ENCODE peak calls at places on chromosomes 7 and 10, in eight cellular contexts. One of them, this sample, is unnamed.

GRCh38 chr10:22460531-22461403 is 115.5 kb downstream of the SPAG6 start:
- DNase-seq in SK-N-DZ: no peak
- DNase-seq in NCI-H1417: no peak
- DNase-seq in T-helper 2 cell: no peak
- DNase-seq in NCI-H748 treated with DMSO at 0.1 percent for 48 hours: no peak
- DNase-seq in stimulated activated CD8-positive, alpha-beta memory T cell treated with anti-CD3 and anti-CD28 coated beads, Interleukin-12 subunit alpha, Interleukin-12 subunit beta, amount 100 ng/mL, for 1 hour: no peak
- DNase-seq in naive thymus-derived CD4-positive, alpha-beta T cell: no peak
- DNase-seq in HCT116: no peak
- DNase-seq in this sample: no peak

GRCh38 chr10:118407742-118408141 is 65.6 kb upstream of the FAM204A start:
- DNase-seq in SK-N-DZ: no peak
- DNase-seq in NCI-H1417: no peak
- DNase-seq in T-helper 2 cell: no peak
- DNase-seq in NCI-H748 treated with DMSO at 0.1 percent for 48 hours: no peak
- DNase-seq in stimulated activated CD8-positive, alpha-beta memory T cell treated with anti-CD3 and anti-CD28 coated beads, Interleukin-12 subunit alpha, Interleukin-12 subunit beta, amount 100 ng/mL, for 1 hour: no peak
- DNase-seq in naive thymus-derived CD4-positive, alpha-beta T cell: no peak
- DNase-seq in HCT116: no peak
- DNase-seq in this sample: no peak

GRCh38 chr7:94452257-94452656 is 57.4 kb upstream of the CASD1 start:
- DNase-seq in SK-N-DZ: peak; percentile 78
- DNase-seq in NCI-H1417: peak; percentile 75
- DNase-seq in T-helper 2 cell: no peak
- DNase-seq in NCI-H748 treated with DMSO at 0.1 percent for 48 hours: peak; percentile 82
- DNase-seq in stimulated activated CD8-positive, alpha-beta memory T cell treated with anti-CD3 and anti-CD28 coated beads, Interleukin-12 subunit alpha, Interleukin-12 subunit beta, amount 100 ng/mL, for 1 hour: no peak
- DNase-seq in naive thymus-derived CD4-positive, alpha-beta T cell: no peak
- DNase-seq in HCT116: no peak
- DNase-seq in this sample: no peak

GRCh38 chr10:29874604-29875269 is 184.6 kb downstream of the JCAD start:
- DNase-seq in SK-N-DZ: peak; percentile 75
- DNase-seq in NCI-H1417: no peak
- DNase-seq in T-helper 2 cell: no peak
- DNase-seq in NCI-H748 treated with DMSO at 0.1 percent for 48 hours: no peak
- DNase-seq in stimulated activated CD8-positive, alpha-beta memory T cell treated with anti-CD3 and anti-CD28 coated beads, Interleukin-12 subunit alpha, Interleukin-12 subunit beta, amount 100 ng/mL, for 1 hour: no peak
- DNase-seq in naive thymus-derived CD4-positive, alpha-beta T cell: no peak
- DNase-seq in HCT116: no peak
- DNase-seq in this sample: no peak

GRCh38 chr7:85773116-85773783 is 586.4 kb upstream of the SEMA3D start:
- DNase-seq in SK-N-DZ: no peak
- DNase-seq in NCI-H1417: no peak
- DNase-seq in T-helper 2 cell: no peak
- DNase-seq in NCI-H748 treated with DMSO at 0.1 percent for 48 hours: no peak
- DNase-seq in stimulated activated CD8-positive, alpha-beta memory T cell treated with anti-CD3 and anti-CD28 coated beads, Interleukin-12 subunit alpha, Interleukin-12 subunit beta, amount 100 ng/mL, for 1 hour: no peak
- DNase-seq in naive thymus-derived CD4-positive, alpha-beta T cell: no peak
- DNase-seq in HCT116: no peak
- DNase-seq in this sample: no peak

GRCh38 chr10:90062786-90063185 is 361.4 kb downstream of the KIF20B start:
- DNase-seq in SK-N-DZ: no peak
- DNase-seq in NCI-H1417: no peak
- DNase-seq in T-helper 2 cell: no peak
- DNase-seq in NCI-H748 treated with DMSO at 0.1 percent for 48 hours: no peak
- DNase-seq in stimulated activated CD8-positive, alpha-beta memory T cell treated with anti-CD3 and anti-CD28 coated beads, Interleukin-12 subunit alpha, Interleukin-12 subunit beta, amount 100 ng/mL, for 1 hour: no peak
- DNase-seq in naive thymus-derived CD4-positive, alpha-beta T cell: no peak
- DNase-seq in HCT116: no peak
- DNase-seq in this sample: no peak

GRCh38 chr10:103936022-103936421 is 18.0 kb upstream of the STN1 start:
- DNase-seq in SK-N-DZ: no peak
- DNase-seq in NCI-H1417: no peak
- DNase-seq in T-helper 2 cell: no peak
- DNase-seq in NCI-H748 treated with DMSO at 0.1 percent for 48 hours: no peak
- DNase-seq in stimulated activated CD8-positive, alpha-beta memory T cell treated with anti-CD3 and anti-CD28 coated beads, Interleukin-12 subunit alpha, Interleukin-12 subunit beta, amount 100 ng/mL, for 1 hour: no peak
- DNase-seq in naive thymus-derived CD4-positive, alpha-beta T cell: no peak
- DNase-seq in HCT116: no peak
- DNase-seq in this sample: no peak

GRCh38 chr7:123054357-123055133 is 59.0 kb upstream of the TAS2R16 start:
- DNase-seq in SK-N-DZ: no peak
- DNase-seq in NCI-H1417: no peak
- DNase-seq in T-helper 2 cell: no peak
- DNase-seq in NCI-H748 treated with DMSO at 0.1 percent for 48 hours: no peak
- DNase-seq in stimulated activated CD8-positive, alpha-beta memory T cell treated with anti-CD3 and anti-CD28 coated beads, Interleukin-12 subunit alpha, Interleukin-12 subunit beta, amount 100 ng/mL, for 1 hour: no peak
- DNase-seq in naive thymus-derived CD4-positive, alpha-beta T cell: no peak
- DNase-seq in HCT116: peak; percentile 13
- DNase-seq in this sample: no peak

GRCh38 chr10:116211682-116212081 is 61.3 kb downstream of the GFRA1 start:
- DNase-seq in SK-N-DZ: no peak
- DNase-seq in NCI-H1417: no peak
- DNase-seq in T-helper 2 cell: no peak
- DNase-seq in NCI-H748 treated with DMSO at 0.1 percent for 48 hours: no peak
- DNase-seq in stimulated activated CD8-positive, alpha-beta memory T cell treated with anti-CD3 and anti-CD28 coated beads, Interleukin-12 subunit alpha, Interleukin-12 subunit beta, amount 100 ng/mL, for 1 hour: no peak
- DNase-seq in naive thymus-derived CD4-positive, alpha-beta T cell: no peak
- DNase-seq in HCT116: no peak
- DNase-seq in this sample: no peak

GRCh38 chr10:74921744-74922143 is 95.3 kb downstream of the KAT6B start:
- DNase-seq in SK-N-DZ: no peak
- DNase-seq in NCI-H1417: no peak
- DNase-seq in T-helper 2 cell: no peak
- DNase-seq in NCI-H748 treated with DMSO at 0.1 percent for 48 hours: no peak
- DNase-seq in stimulated activated CD8-positive, alpha-beta memory T cell treated with anti-CD3 and anti-CD28 coated beads, Interleukin-12 subunit alpha, Interleukin-12 subunit beta, amount 100 ng/mL, for 1 hour: no peak
- DNase-seq in naive thymus-derived CD4-positive, alpha-beta T cell: no peak
- DNase-seq in HCT116: no peak
- DNase-seq in this sample: no peak

GRCh38 chr7:94054130-94054529 is 50.0 kb upstream of the BET1 start:
- DNase-seq in SK-N-DZ: no peak
- DNase-seq in NCI-H1417: no peak
- DNase-seq in T-helper 2 cell: no peak
- DNase-seq in NCI-H748 treated with DMSO at 0.1 percent for 48 hours: peak; percentile 24
- DNase-seq in stimulated activated CD8-positive, alpha-beta memory T cell treated with anti-CD3 and anti-CD28 coated beads, Interleukin-12 subunit alpha, Interleukin-12 subunit beta, amount 100 ng/mL, for 1 hour: no peak
- DNase-seq in naive thymus-derived CD4-positive, alpha-beta T cell: no peak
- DNase-seq in HCT116: no peak
- DNase-seq in this sample: no peak

GRCh38 chr7:3605222-3605621 is 304.2 kb downstream of the SDK1 start:
- DNase-seq in SK-N-DZ: no peak
- DNase-seq in NCI-H1417: no peak
- DNase-seq in T-helper 2 cell: no peak
- DNase-seq in NCI-H748 treated with DMSO at 0.1 percent for 48 hours: no peak
- DNase-seq in stimulated activated CD8-positive, alpha-beta memory T cell treated with anti-CD3 and anti-CD28 coated beads, Interleukin-12 subunit alpha, Interleukin-12 subunit beta, amount 100 ng/mL, for 1 hour: no peak
- DNase-seq in naive thymus-derived CD4-positive, alpha-beta T cell: no peak
- DNase-seq in HCT116: no peak
- DNase-seq in this sample: no peak

GRCh38 chr7:2796358-2797352 is 47.5 kb downstream of the GNA12 start:
- DNase-seq in SK-N-DZ: no peak
- DNase-seq in NCI-H1417: no peak
- DNase-seq in T-helper 2 cell: no peak
- DNase-seq in NCI-H748 treated with DMSO at 0.1 percent for 48 hours: no peak
- DNase-seq in stimulated activated CD8-positive, alpha-beta memory T cell treated with anti-CD3 and anti-CD28 coated beads, Interleukin-12 subunit alpha, Interleukin-12 subunit beta, amount 100 ng/mL, for 1 hour: no peak
- DNase-seq in naive thymus-derived CD4-positive, alpha-beta T cell: no peak
- DNase-seq in HCT116: no peak
- DNase-seq in this sample: peak; percentile 90

GRCh38 chr7:82204694-82205093 is 238.9 kb downstream of the CACNA2D1 start:
- DNase-seq in SK-N-DZ: no peak
- DNase-seq in NCI-H1417: no peak
- DNase-seq in T-helper 2 cell: no peak
- DNase-seq in NCI-H748 treated with DMSO at 0.1 percent for 48 hours: no peak
- DNase-seq in stimulated activated CD8-positive, alpha-beta memory T cell treated with anti-CD3 and anti-CD28 coated beads, Interleukin-12 subunit alpha, Interleukin-12 subunit beta, amount 100 ng/mL, for 1 hour: no peak
- DNase-seq in naive thymus-derived CD4-positive, alpha-beta T cell: no peak
- DNase-seq in HCT116: no peak
- DNase-seq in this sample: no peak

GRCh38 chr7:45624392-45624760 is 50.2 kb downstream of the ADCY1 start:
- DNase-seq in SK-N-DZ: no peak
- DNase-seq in NCI-H1417: no peak
- DNase-seq in T-helper 2 cell: no peak
- DNase-seq in NCI-H748 treated with DMSO at 0.1 percent for 48 hours: no peak
- DNase-seq in stimulated activated CD8-positive, alpha-beta memory T cell treated with anti-CD3 and anti-CD28 coated beads, Interleukin-12 subunit alpha, Interleukin-12 subunit beta, amount 100 ng/mL, for 1 hour: no peak
- DNase-seq in naive thymus-derived CD4-positive, alpha-beta T cell: no peak
- DNase-seq in HCT116: no peak
- DNase-seq in this sample: no peak

GRCh38 chr10:14074062-14074884 is 256.5 kb downstream of the FRMD4A start:
- DNase-seq in SK-N-DZ: peak; percentile 70
- DNase-seq in NCI-H1417: peak; percentile 78
- DNase-seq in T-helper 2 cell: no peak
- DNase-seq in NCI-H748 treated with DMSO at 0.1 percent for 48 hours: peak; percentile 65
- DNase-seq in stimulated activated CD8-positive, alpha-beta memory T cell treated with anti-CD3 and anti-CD28 coated beads, Interleukin-12 subunit alpha, Interleukin-12 subunit beta, amount 100 ng/mL, for 1 hour: no peak
- DNase-seq in naive thymus-derived CD4-positive, alpha-beta T cell: no peak
- DNase-seq in HCT116: peak; percentile 15
- DNase-seq in this sample: peak; percentile 95

GRCh38 chr10:55287346-55287745 is 486.3 kb upstream of the PCDH15 start:
- DNase-seq in SK-N-DZ: no peak
- DNase-seq in NCI-H1417: no peak
- DNase-seq in T-helper 2 cell: no peak
- DNase-seq in NCI-H748 treated with DMSO at 0.1 percent for 48 hours: no peak
- DNase-seq in stimulated activated CD8-positive, alpha-beta memory T cell treated with anti-CD3 and anti-CD28 coated beads, Interleukin-12 subunit alpha, Interleukin-12 subunit beta, amount 100 ng/mL, for 1 hour: no peak
- DNase-seq in naive thymus-derived CD4-positive, alpha-beta T cell: no peak
- DNase-seq in HCT116: no peak
- DNase-seq in this sample: no peak

GRCh38 chr10:13062813-13063212 is 37.1 kb upstream of the OPTN start:
- DNase-seq in SK-N-DZ: no peak
- DNase-seq in NCI-H1417: no peak
- DNase-seq in T-helper 2 cell: no peak
- DNase-seq in NCI-H748 treated with DMSO at 0.1 percent for 48 hours: no peak
- DNase-seq in stimulated activated CD8-positive, alpha-beta memory T cell treated with anti-CD3 and anti-CD28 coated beads, Interleukin-12 subunit alpha, Interleukin-12 subunit beta, amount 100 ng/mL, for 1 hour: no peak
- DNase-seq in naive thymus-derived CD4-positive, alpha-beta T cell: no peak
- DNase-seq in HCT116: no peak
- DNase-seq in this sample: no peak

GRCh38 chr7:5755704-5756131 is 25.7 kb downstream of the RNF216 start:
- DNase-seq in SK-N-DZ: no peak
- DNase-seq in NCI-H1417: peak; percentile 1
- DNase-seq in T-helper 2 cell: no peak
- DNase-seq in NCI-H748 treated with DMSO at 0.1 percent for 48 hours: no peak
- DNase-seq in stimulated activated CD8-positive, alpha-beta memory T cell treated with anti-CD3 and anti-CD28 coated beads, Interleukin-12 subunit alpha, Interleukin-12 subunit beta, amount 100 ng/mL, for 1 hour: no peak
- DNase-seq in naive thymus-derived CD4-positive, alpha-beta T cell: no peak
- DNase-seq in HCT116: no peak
- DNase-seq in this sample: no peak

GRCh38 chr10:109982812-109983211 is 25.0 kb upstream of the ADD3 start:
- DNase-seq in SK-N-DZ: no peak
- DNase-seq in NCI-H1417: no peak
- DNase-seq in T-helper 2 cell: no peak
- DNase-seq in NCI-H748 treated with DMSO at 0.1 percent for 48 hours: no peak
- DNase-seq in stimulated activated CD8-positive, alpha-beta memory T cell treated with anti-CD3 and anti-CD28 coated beads, Interleukin-12 subunit alpha, Interleukin-12 subunit beta, amount 100 ng/mL, for 1 hour: no peak
- DNase-seq in naive thymus-derived CD4-positive, alpha-beta T cell: no peak
- DNase-seq in HCT116: no peak
- DNase-seq in this sample: no peak

GRCh38 chr7:41809487-41810257 is 106.8 kb upstream of the INHBA start:
- DNase-seq in SK-N-DZ: no peak
- DNase-seq in NCI-H1417: no peak
- DNase-seq in T-helper 2 cell: no peak
- DNase-seq in NCI-H748 treated with DMSO at 0.1 percent for 48 hours: no peak
- DNase-seq in stimulated activated CD8-positive, alpha-beta memory T cell treated with anti-CD3 and anti-CD28 coated beads, Interleukin-12 subunit alpha, Interleukin-12 subunit beta, amount 100 ng/mL, for 1 hour: no peak
- DNase-seq in naive thymus-derived CD4-positive, alpha-beta T cell: no peak
- DNase-seq in HCT116: no peak
- DNase-seq in this sample: no peak

GRCh38 chr7:71497233-71497946 is 365.4 kb downstream of the GALNT17 start:
- DNase-seq in SK-N-DZ: no peak
- DNase-seq in NCI-H1417: no peak
- DNase-seq in T-helper 2 cell: no peak
- DNase-seq in NCI-H748 treated with DMSO at 0.1 percent for 48 hours: no peak
- DNase-seq in stimulated activated CD8-positive, alpha-beta memory T cell treated with anti-CD3 and anti-CD28 coated beads, Interleukin-12 subunit alpha, Interleukin-12 subunit beta, amount 100 ng/mL, for 1 hour: no peak
- DNase-seq in naive thymus-derived CD4-positive, alpha-beta T cell: no peak
- DNase-seq in HCT116: no peak
- DNase-seq in this sample: no peak

GRCh38 chr7:24668922-24669635 is 88.2 kb downstream of the GSDME start:
- DNase-seq in SK-N-DZ: no peak
- DNase-seq in NCI-H1417: no peak
- DNase-seq in T-helper 2 cell: no peak
- DNase-seq in NCI-H748 treated with DMSO at 0.1 percent for 48 hours: no peak
- DNase-seq in stimulated activated CD8-positive, alpha-beta memory T cell treated with anti-CD3 and anti-CD28 coated beads, Interleukin-12 subunit alpha, Interleukin-12 subunit beta, amount 100 ng/mL, for 1 hour: no peak
- DNase-seq in naive thymus-derived CD4-positive, alpha-beta T cell: no peak
- DNase-seq in HCT116: no peak
- DNase-seq in this sample: no peak

GRCh38 chr10:113899952-113900598 is 45.6 kb downstream of the NHLRC2 start:
- DNase-seq in SK-N-DZ: no peak
- DNase-seq in NCI-H1417: no peak
- DNase-seq in T-helper 2 cell: no peak
- DNase-seq in NCI-H748 treated with DMSO at 0.1 percent for 48 hours: no peak
- DNase-seq in stimulated activated CD8-positive, alpha-beta memory T cell treated with anti-CD3 and anti-CD28 coated beads, Interleukin-12 subunit alpha, Interleukin-12 subunit beta, amount 100 ng/mL, for 1 hour: no peak
- DNase-seq in naive thymus-derived CD4-positive, alpha-beta T cell: no peak
- DNase-seq in HCT116: no peak
- DNase-seq in this sample: no peak

GRCh38 chr10:131726460-131726861 is 174.3 kb upstream of the PPP2R2D start:
- DNase-seq in SK-N-DZ: no peak
- DNase-seq in NCI-H1417: peak; percentile 12
- DNase-seq in T-helper 2 cell: no peak
- DNase-seq in NCI-H748 treated with DMSO at 0.1 percent for 48 hours: peak; percentile 52
- DNase-seq in stimulated activated CD8-positive, alpha-beta memory T cell treated with anti-CD3 and anti-CD28 coated beads, Interleukin-12 subunit alpha, Interleukin-12 subunit beta, amount 100 ng/mL, for 1 hour: no peak
- DNase-seq in naive thymus-derived CD4-positive, alpha-beta T cell: no peak
- DNase-seq in HCT116: no peak
- DNase-seq in this sample: peak; percentile 57

GRCh38 chr10:23693398-23693797 is 254.5 kb downstream of the OTUD1 start:
- DNase-seq in SK-N-DZ: no peak
- DNase-seq in NCI-H1417: no peak
- DNase-seq in T-helper 2 cell: no peak
- DNase-seq in NCI-H748 treated with DMSO at 0.1 percent for 48 hours: peak; percentile 16
- DNase-seq in stimulated activated CD8-positive, alpha-beta memory T cell treated with anti-CD3 and anti-CD28 coated beads, Interleukin-12 subunit alpha, Interleukin-12 subunit beta, amount 100 ng/mL, for 1 hour: no peak
- DNase-seq in naive thymus-derived CD4-positive, alpha-beta T cell: no peak
- DNase-seq in HCT116: no peak
- DNase-seq in this sample: no peak

GRCh38 chr10:60951272-60951724 is 7.3 kb upstream of the RHOBTB1 start:
- DNase-seq in SK-N-DZ: no peak
- DNase-seq in NCI-H1417: no peak
- DNase-seq in T-helper 2 cell: no peak
- DNase-seq in NCI-H748 treated with DMSO at 0.1 percent for 48 hours: peak; percentile 42
- DNase-seq in stimulated activated CD8-positive, alpha-beta memory T cell treated with anti-CD3 and anti-CD28 coated beads, Interleukin-12 subunit alpha, Interleukin-12 subunit beta, amount 100 ng/mL, for 1 hour: no peak
- DNase-seq in naive thymus-derived CD4-positive, alpha-beta T cell: no peak
- DNase-seq in HCT116: no peak
- DNase-seq in this sample: no peak

GRCh38 chr7:82859106-82859850 is 303.4 kb downstream of the PCLO start:
- DNase-seq in SK-N-DZ: no peak
- DNase-seq in NCI-H1417: no peak
- DNase-seq in T-helper 2 cell: no peak
- DNase-seq in NCI-H748 treated with DMSO at 0.1 percent for 48 hours: no peak
- DNase-seq in stimulated activated CD8-positive, alpha-beta memory T cell treated with anti-CD3 and anti-CD28 coated beads, Interleukin-12 subunit alpha, Interleukin-12 subunit beta, amount 100 ng/mL, for 1 hour: no peak
- DNase-seq in naive thymus-derived CD4-positive, alpha-beta T cell: no peak
- DNase-seq in HCT116: no peak
- DNase-seq in this sample: no peak

GRCh38 chr7:2405601-2406345 is 2.4 kb downstream of the CHST12 start:
- DNase-seq in SK-N-DZ: no peak
- DNase-seq in NCI-H1417: no peak
- DNase-seq in T-helper 2 cell: peak; percentile 48
- DNase-seq in NCI-H748 treated with DMSO at 0.1 percent for 48 hours: no peak
- DNase-seq in stimulated activated CD8-positive, alpha-beta memory T cell treated with anti-CD3 and anti-CD28 coated beads, Interleukin-12 subunit alpha, Interleukin-12 subunit beta, amount 100 ng/mL, for 1 hour: no peak
- DNase-seq in naive thymus-derived CD4-positive, alpha-beta T cell: peak; percentile 27
- DNase-seq in HCT116: no peak
- DNase-seq in this sample: no peak

GRCh38 chr7:94264756-94265155 is 129.9 kb upstream of the COL1A2 start:
- DNase-seq in SK-N-DZ: no peak
- DNase-seq in NCI-H1417: no peak
- DNase-seq in T-helper 2 cell: no peak
- DNase-seq in NCI-H748 treated with DMSO at 0.1 percent for 48 hours: no peak
- DNase-seq in stimulated activated CD8-positive, alpha-beta memory T cell treated with anti-CD3 and anti-CD28 coated beads, Interleukin-12 subunit alpha, Interleukin-12 subunit beta, amount 100 ng/mL, for 1 hour: no peak
- DNase-seq in naive thymus-derived CD4-positive, alpha-beta T cell: no peak
- DNase-seq in HCT116: no peak
- DNase-seq in this sample: no peak

GRCh38 chr7:27183682-27184341 is 1.2 kb downstream of the HOXA11 start:
- DNase-seq in SK-N-DZ: no peak
- DNase-seq in NCI-H1417: peak; percentile 79
- DNase-seq in T-helper 2 cell: no peak
- DNase-seq in NCI-H748 treated with DMSO at 0.1 percent for 48 hours: no peak
- DNase-seq in stimulated activated CD8-positive, alpha-beta memory T cell treated with anti-CD3 and anti-CD28 coated beads, Interleukin-12 subunit alpha, Interleukin-12 subunit beta, amount 100 ng/mL, for 1 hour: no peak
- DNase-seq in naive thymus-derived CD4-positive, alpha-beta T cell: no peak
- DNase-seq in HCT116: no peak
- DNase-seq in this sample: peak; percentile 56

GRCh38 chr7:96591159-96591899 is 118.3 kb downstream of the SEM1 start:
- DNase-seq in SK-N-DZ: no peak
- DNase-seq in NCI-H1417: peak; percentile 65
- DNase-seq in T-helper 2 cell: no peak
- DNase-seq in NCI-H748 treated with DMSO at 0.1 percent for 48 hours: peak; percentile 79
- DNase-seq in stimulated activated CD8-positive, alpha-beta memory T cell treated with anti-CD3 and anti-CD28 coated beads, Interleukin-12 subunit alpha, Interleukin-12 subunit beta, amount 100 ng/mL, for 1 hour: no peak
- DNase-seq in naive thymus-derived CD4-positive, alpha-beta T cell: no peak
- DNase-seq in HCT116: no peak
- DNase-seq in this sample: no peak

GRCh38 chr7:12030116-12030515 is 181.0 kb upstream of the TMEM106B start:
- DNase-seq in SK-N-DZ: no peak
- DNase-seq in NCI-H1417: no peak
- DNase-seq in T-helper 2 cell: no peak
- DNase-seq in NCI-H748 treated with DMSO at 0.1 percent for 48 hours: no peak
- DNase-seq in stimulated activated CD8-positive, alpha-beta memory T cell treated with anti-CD3 and anti-CD28 coated beads, Interleukin-12 subunit alpha, Interleukin-12 subunit beta, amount 100 ng/mL, for 1 hour: no peak
- DNase-seq in naive thymus-derived CD4-positive, alpha-beta T cell: no peak
- DNase-seq in HCT116: no peak
- DNase-seq in this sample: no peak